ENCODE peak calls at places on chromosomes 4 and X, in six cellular contexts. L, M, Z, I, O and T are unnamed samples.

GRCh38 chr4:182770259-182770968 is 146.8 kb downstream of the DCTD start:
- DNase-seq in O (no peak), I (no peak), Z (peak; percentile 36), L (no peak), M (no peak), T (no peak)

GRCh38 chr4:142112451-142112850 is 476.1 kb downstream of the IL15 start:
- DNase-seq in I (no peak), L (no peak), M (no peak), Z (no peak), O (peak; percentile 65), T (no peak)

GRCh38 chr4:1666391-1666790 is 17.7 kb downstream of the FAM53A start:
- DNase-seq in M (no peak), I (no peak), L (no peak), Z (no peak), O (no peak), T (no peak)

GRCh38 chr4:177660223-177660622 is 218.0 kb upstream of the AGA start:
- DNase-seq in O (no peak), I (no peak), M (no peak), Z (no peak), L (no peak), T (no peak)

GRCh38 chr4:107283587-107284559 is 247.8 kb upstream of the DKK2 start:
- DNase-seq in M (peak; percentile 17), O (peak; percentile 68), Z (no peak), I (no peak), L (peak; percentile 96), T (no peak)

GRCh38 chr4:56674984-56675383 is 6.1 kb downstream of the HOPX start:
- DNase-seq in L (no peak), M (no peak), I (no peak), O (peak; percentile 35), Z (no peak), T (no peak)

GRCh38 chr4:6272863-6273660 is 3.4 kb downstream of the WFS1 start:
- DNase-seq in I (no peak), Z (peak; percentile 50), L (peak; percentile 62), O (peak; percentile 66), M (no peak), T (no peak)

GRCh38 chr4:144820115-144820514 is 174.2 kb downstream of the HHIP start:
- DNase-seq in I (no peak), O (peak; percentile 69), Z (no peak), L (no peak), M (no peak), T (no peak)

GRCh38 chr4:67699603-67700002 is 1.4 kb downstream of the UBA6 start:
- DNase-seq in M (no peak), O (no peak), Z (no peak), L (no peak), I (no peak), T (no peak)

GRCh38 chr4:164056426-164057142 is 562.1 kb downstream of the TMA16 start:
- DNase-seq in M (no peak), I (no peak), L (no peak), O (no peak), Z (no peak), T (no peak)

GRCh38 chrX:39528161-39528560 is 569.6 kb downstream of the BCOR start:
- DNase-seq in I (no peak), O (no peak), Z (no peak), L (no peak), M (no peak), T (no peak)

GRCh38 chr4:169070895-169071218 is 60.8 kb upstream of the CBR4 start:
- DNase-seq in M (no peak), Z (peak; percentile 48), I (no peak), L (peak; percentile 90), O (peak; percentile 66), T (no peak)

GRCh38 chr4:104641427-104641826 is 146.7 kb upstream of the CXXC4 start:
- DNase-seq in M (no peak), Z (no peak), I (no peak), O (no peak), L (no peak), T (no peak)

GRCh38 chrX:135484636-135485289 is 35.7 kb upstream of the INTS6L start:
- DNase-seq in I (peak; percentile 23), O (peak; percentile 79), L (peak; percentile 46), Z (no peak), M (peak; percentile 27), T (no peak)

GRCh38 chrX:68710870-68711576 is 63.6 kb downstream of the STARD8 start:
- DNase-seq in O (peak; percentile 64), L (peak; percentile 43), M (peak; percentile 76), I (peak; percentile 55), Z (no peak), T (no peak)

GRCh38 chrX:9859711-9860555 is 73.7 kb downstream of the SHROOM2 start:
- DNase-seq in Z (no peak), M (no peak), L (peak; percentile 7), O (no peak), I (no peak), T (no peak)

GRCh38 chrX:108704839-108705238 is 31.5 kb downstream of the IRS4 start:
- DNase-seq in Z (no peak), O (no peak), M (no peak), L (peak; percentile 78), I (no peak), T (no peak)

GRCh38 chr4:176833416-176833815 is 40.7 kb upstream of the VEGFC start:
- DNase-seq in I (no peak), L (no peak), O (no peak), M (no peak), Z (no peak), T (no peak)

GRCh38 chr4:76430519-76431388 is 4.3 kb upstream of the SHROOM3 start:
- DNase-seq in O (peak; percentile 75), I (peak; percentile 58), Z (no peak), L (peak; percentile 64), M (peak; percentile 83), T (no peak)

GRCh38 chr4:155930330-155930729 is 23.3 kb downstream of the CTSO start:
- DNase-seq in Z (no peak), O (no peak), I (no peak), L (no peak), M (no peak), T (no peak)

GRCh38 chr4:155924637-155925036 is 21.1 kb downstream of the TDO2 start:
- DNase-seq in M (no peak), I (no peak), O (no peak), Z (no peak), L (no peak), T (no peak)

GRCh38 chr4:155931634-155932033 is 22.0 kb downstream of the CTSO start:
- DNase-seq in M (no peak), I (no peak), O (no peak), Z (no peak), L (no peak), T (no peak)

GRCh38 chr4:155935389-155935986 is 18.2 kb downstream of the CTSO start:
- DNase-seq in L (peak; percentile 5), M (no peak), O (no peak), I (no peak), Z (no peak), T (no peak)

GRCh38 chr4:155929833-155930232 is 23.8 kb downstream of the CTSO start:
- DNase-seq in M (no peak), L (no peak), O (no peak), Z (no peak), I (no peak), T (no peak)
- TF ChIP-seq CTCF in M (no peak), L (no peak), O (no peak), Z (no peak), I (no peak), T (no peak)

GRCh38 chr4:154119317-154119716 is 330.4 kb upstream of the SFRP2 start:
- DNase-seq in Z (no peak), M (peak; percentile 40), L (no peak), O (no peak), I (no peak), T (no peak)
- TF ChIP-seq CTCF in Z (no peak), M (peak; percentile 33), L (no peak), O (peak; percentile 17), I (peak; percentile 9), T (no peak)

DNA sequence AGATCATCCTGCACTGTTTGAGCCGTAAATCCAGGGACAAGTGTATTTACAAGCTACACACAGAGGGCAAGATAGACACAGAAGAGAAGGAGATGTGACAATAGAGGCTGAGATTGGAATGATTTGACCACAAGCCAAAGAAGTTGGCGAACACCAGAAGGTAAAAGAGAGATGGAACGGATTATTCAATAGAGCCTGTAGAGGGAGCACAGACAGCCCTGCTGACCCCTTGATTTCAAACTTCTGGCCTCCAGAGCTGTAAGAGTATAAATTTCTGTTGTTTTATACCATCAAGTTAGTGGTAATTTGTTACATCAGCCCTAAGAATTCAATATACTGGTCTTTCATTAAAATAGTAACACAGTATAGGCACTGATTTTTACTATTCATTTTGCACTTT is 447.8 kb downstream of the FAT4 start:
- DNase-seq in O (no peak), Z (no peak), M (peak; percentile 53), L (no peak), I (no peak), T (no peak)
- TF ChIP-seq CTCF in O (peak; percentile 21), Z (no peak), M (peak; percentile 56), L (no peak), I (no peak), T (peak; percentile 47)

GRCh38 chrX:120380699-120381098 is 18.8 kb downstream of the ATP1B4 start:
- DNase-seq in O (peak; percentile 2), I (peak; percentile 13), L (peak; percentile 29), M (peak; percentile 67), Z (no peak), T (no peak)
- TF ChIP-seq CTCF in O (peak; percentile 18), I (no peak), L (peak; percentile 47), M (peak; percentile 51), Z (no peak), T (peak; percentile 41)